ENCODE peak calls at places on chromosomes 2 and 18, in seven cellular contexts. B, I, T, N, P, A and C are unnamed samples.

GRCh38 chr2:28626891-28627421 is 124.7 kb upstream of the PPP1CB start:
- DNase-seq in B (peak), I (no peak), T (no peak), N (no peak), P (no peak), A (no peak), C (no peak)

GRCh38 chr2:160252278-160252887 is 52.3 kb upstream of the ITGB6 start:
- DNase-seq in B (peak), I (no peak), T (no peak), N (peak), P (peak), A (no peak), C (no peak)

GRCh38 chr18:24315170-24315569 is 82.5 kb downstream of the OSBPL1A start:
- DNase-seq in B (no peak), I (no peak), T (no peak), N (no peak), P (no peak), A (no peak), C (no peak)

GRCh38 chr2:176123847-176124273 is 1.3 kb downstream of the HOXD9 start:
- DNase-seq in B (no peak), I (no peak), T (no peak), N (no peak), P (no peak), A (no peak), C (no peak)

GRCh38 chr18:55642191-55642590 is 54.2 kb upstream of the TCF4 start:
- DNase-seq in B (no peak), I (no peak), T (no peak), N (no peak), P (no peak), A (no peak), C (no peak)

GRCh38 chr2:201520201-201520600 is 68.7 kb downstream of the STRADB start:
- DNase-seq in B (no peak), I (no peak), T (no peak), N (no peak), P (no peak), A (no peak), C (no peak)

GRCh38 chr2:7671312-7671711 is 754.1 kb downstream of the RNF144A start:
- DNase-seq in B (no peak), I (peak), T (peak), N (no peak), P (no peak), A (no peak), C (no peak)

GRCh38 chr18:37668971-37669747 is 103.6 kb upstream of the CELF4 start:
- DNase-seq in B (peak), I (no peak), T (no peak), N (no peak), P (no peak), A (no peak), C (peak)

GRCh38 chr2:101340141-101340541 is 31.6 kb upstream of the RNF149 start:
- DNase-seq in B (peak), I (no peak), T (no peak), N (peak), P (no peak), A (no peak), C (no peak)

GRCh38 chr2:217393585-217394032 is 533.7 kb upstream of the TNP1 start:
- DNase-seq in B (peak), I (peak), T (no peak), N (peak), P (no peak), A (peak), C (no peak)

DNA sequence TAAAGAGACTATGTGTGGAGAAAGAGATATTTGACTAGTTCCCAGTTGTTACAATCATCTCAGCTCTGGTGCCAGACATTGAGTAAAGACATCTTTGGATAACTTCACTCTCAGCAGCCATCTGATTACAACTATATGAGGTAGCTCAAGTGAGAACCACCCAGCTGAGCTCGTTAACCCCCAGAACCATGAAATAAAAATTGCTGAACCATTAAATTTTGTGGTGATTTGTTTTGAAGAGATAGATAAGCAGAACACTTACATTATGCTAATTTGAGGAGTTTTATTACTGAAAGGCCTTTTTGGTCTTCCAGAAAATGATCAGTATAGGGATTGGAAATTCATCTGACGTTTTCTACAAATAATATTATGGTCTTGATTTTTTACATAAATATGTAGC is 101.1 kb downstream of the PMS1 start:
- DNase-seq in B (no peak), I (no peak), T (no peak), N (no peak), P (no peak), A (no peak), C (no peak)
- TF ChIP-seq CTCF in B (no peak), I (no peak), T (no peak), N (no peak), P (no peak), A (no peak), C (no peak)

GRCh38 chr18:8741524-8741923 is 36.2 kb downstream of the MTCL1 start:
- DNase-seq in B (no peak), I (no peak), T (no peak), N (no peak), P (no peak), A (no peak), C (no peak)
- TF ChIP-seq CTCF in B (no peak), I (no peak), T (no peak), N (no peak), P (no peak), A (no peak), C (no peak)

GRCh38 chr2:231456295-231457004 is 7.8 kb downstream of the NCL start:
- DNase-seq in B (no peak), I (no peak), T (no peak), N (no peak), P (no peak), A (no peak), C (no peak)
- TF ChIP-seq CTCF in B (no peak), I (no peak), T (no peak), N (no peak), P (no peak), A (no peak), C (no peak)

DNA sequence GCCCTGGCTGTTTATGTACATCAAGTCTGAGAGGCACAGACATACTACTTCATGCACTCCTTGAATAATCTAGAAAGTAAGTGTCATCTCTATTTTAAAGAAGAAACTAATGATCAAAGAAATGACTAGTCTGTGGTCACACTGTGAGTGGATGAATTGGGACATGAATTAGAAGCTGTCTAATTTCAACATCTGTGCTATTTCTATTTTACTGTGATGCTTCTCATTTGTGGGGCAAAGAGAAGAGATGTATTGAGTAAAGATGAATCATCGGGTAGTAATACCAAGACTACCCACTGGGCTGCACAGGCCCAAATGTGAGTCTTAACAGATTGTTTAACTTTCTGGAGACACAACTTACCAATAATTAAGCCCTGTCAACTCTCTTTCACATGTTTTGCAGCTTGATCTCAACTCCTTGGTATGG is 42.4 kb upstream of the MTIF2 start:
- DNase-seq in B (peak), I (no peak), T (peak), N (peak), P (no peak), A (peak), C (no peak)
- TF ChIP-seq CTCF in B (peak), I (no peak), T (peak), N (no peak), P (no peak), A (peak), C (peak)

GRCh38 chr2:45172993-45173392 is 163.7 kb upstream of the SIX2 start:
- DNase-seq in B (no peak), I (no peak), T (no peak), N (no peak), P (no peak), A (no peak), C (no peak)

GRCh38 chr2:45176399-45176798 is 167.1 kb upstream of the SIX2 start:
- DNase-seq in B (peak), I (no peak), T (no peak), N (no peak), P (no peak), A (no peak), C (no peak)

GRCh38 chr2:45170191-45170975 is 161.1 kb upstream of the SIX2 start:
- DNase-seq in B (no peak), I (no peak), T (no peak), N (no peak), P (no peak), A (no peak), C (no peak)

GRCh38 chr2:45170976-45171514 is 161.8 kb upstream of the SIX2 start:
- DNase-seq in B (peak), I (no peak), T (no peak), N (no peak), P (no peak), A (no peak), C (no peak)

GRCh38 chr2:45173513-45173912 is 164.3 kb upstream of the SIX2 start:
- DNase-seq in B (peak), I (no peak), T (no peak), N (peak), P (peak), A (peak), C (no peak)
- TF ChIP-seq CTCF in B (no peak), I (no peak), T (no peak), N (no peak), P (no peak), A (no peak), C (no peak)

DNA sequence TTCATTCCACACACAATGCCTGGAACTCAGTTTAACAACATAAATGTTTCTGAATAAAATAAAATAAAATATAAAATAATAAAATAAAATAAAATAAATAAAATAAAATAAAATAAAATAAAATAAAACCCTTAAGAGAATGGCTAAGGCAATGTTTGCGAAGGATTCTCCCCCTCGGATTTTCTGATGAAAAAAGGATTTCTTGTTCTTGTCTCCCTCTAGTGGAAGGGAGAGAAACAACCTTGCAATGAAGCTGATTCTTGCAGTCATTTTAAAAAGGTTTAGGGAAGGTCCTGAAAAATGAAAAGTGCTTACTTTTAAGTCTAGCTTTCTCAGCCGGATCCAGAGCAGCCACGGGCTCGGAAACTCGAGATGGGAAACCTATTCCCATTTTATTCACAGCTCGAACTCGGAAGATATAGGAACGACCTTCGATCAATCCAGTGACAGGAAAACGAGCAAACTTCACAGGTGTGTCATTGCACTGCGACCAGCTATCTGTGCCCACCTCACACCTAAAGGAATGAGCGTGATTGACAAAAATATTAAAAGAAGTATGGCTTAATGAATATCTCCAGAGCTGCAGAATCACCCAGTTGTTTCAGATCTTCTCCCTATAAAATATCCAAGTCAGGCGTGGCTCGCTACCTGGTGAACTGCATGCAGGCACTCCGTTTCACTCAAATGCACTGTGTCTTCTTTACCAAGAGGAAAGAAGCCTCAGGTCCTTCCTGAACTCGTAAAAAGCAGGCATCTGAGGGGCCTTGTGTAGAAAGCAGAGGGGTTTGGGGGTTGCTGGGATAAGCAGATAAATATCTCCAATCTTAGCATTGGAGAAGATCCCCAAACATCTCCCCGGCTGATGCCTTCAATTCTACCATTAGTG is 68.1 kb downstream of the MYOM1 start:
- DNase-seq in B (peak), I (no peak), T (no peak), N (peak), P (no peak), A (no peak), C (no peak)
- TF ChIP-seq CTCF in B (peak), I (peak), T (peak), N (peak), P (peak), A (peak), C (peak)

GRCh38 chr2:84844141-84844540 is 36.7 kb downstream of the TRABD2A start:
- DNase-seq in B (no peak), I (no peak), T (peak), N (no peak), P (no peak), A (no peak), C (no peak)

GRCh38 chr2:84841577-84841976 is 39.3 kb downstream of the TRABD2A start:
- DNase-seq in B (no peak), I (no peak), T (no peak), N (no peak), P (no peak), A (no peak), C (no peak)

GRCh38 chr2:84839851-84840250 is 41.0 kb downstream of the TRABD2A start:
- DNase-seq in B (no peak), I (no peak), T (no peak), N (no peak), P (no peak), A (no peak), C (no peak)

GRCh38 chr2:84838434-84839145 is 42.3 kb downstream of the TRABD2A start:
- DNase-seq in B (no peak), I (no peak), T (no peak), N (no peak), P (no peak), A (peak), C (no peak)

DNA sequence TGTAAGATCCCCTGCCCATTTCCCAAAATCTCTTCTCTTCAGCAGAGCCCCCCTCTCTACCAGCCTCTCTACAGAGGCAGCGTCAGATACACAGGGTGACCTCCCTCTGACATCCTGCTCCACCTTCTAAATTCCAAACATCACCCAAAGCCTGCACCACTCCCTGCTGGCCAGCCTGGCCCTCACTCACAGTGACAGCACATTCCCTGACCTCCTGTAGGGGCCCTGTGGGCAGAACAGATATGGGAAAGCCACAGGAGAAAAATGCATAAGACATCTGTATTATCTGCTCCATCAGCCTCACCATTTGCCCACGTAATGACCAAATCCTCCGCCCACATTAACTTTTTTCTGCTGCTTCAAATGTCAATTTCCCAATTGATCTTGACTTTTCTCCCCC is 40.6 kb downstream of the TRABD2A start:
- DNase-seq in B (no peak), I (no peak), T (no peak), N (peak), P (no peak), A (no peak), C (no peak)
- TF ChIP-seq CTCF in B (no peak), I (no peak), T (no peak), N (no peak), P (no peak), A (peak), C (no peak)

DNA sequence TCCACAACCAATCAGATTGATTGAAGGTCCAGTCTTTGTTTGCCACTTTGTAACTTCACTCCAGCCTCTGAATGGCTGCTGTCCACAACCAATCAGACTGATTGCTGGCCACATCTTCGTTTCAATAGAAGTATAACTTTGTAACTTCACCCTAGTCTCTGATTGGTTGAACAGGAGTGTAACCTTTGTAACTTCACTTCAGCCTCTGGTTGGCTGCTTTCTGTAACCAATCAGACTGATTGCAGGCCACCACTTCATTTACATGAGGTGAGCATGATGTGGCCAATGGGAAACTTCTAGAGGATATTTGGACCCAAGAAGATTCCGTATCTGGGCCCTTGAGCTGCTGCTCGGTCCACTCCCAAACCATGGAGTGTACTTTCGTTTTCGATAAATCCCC is 16.9 kb upstream of the ALPP start:
- DNase-seq in B (no peak), I (no peak), T (no peak), N (no peak), P (peak), A (no peak), C (no peak)
- TF ChIP-seq CTCF in B (no peak), I (no peak), T (no peak), N (no peak), P (no peak), A (no peak), C (no peak)

GRCh38 chr2:140990416-140990815 is 1140.4 kb downstream of the LRP1B start:
- DNase-seq in B (peak), I (no peak), T (no peak), N (peak), P (no peak), A (peak), C (no peak)
- TF ChIP-seq CTCF in B (no peak), I (no peak), T (no peak), N (no peak), P (no peak), A (no peak), C (no peak)